ENCODE peak calls at places on chromosomes 3 and 15, in nine cellular contexts. V is NCI-H1105 treated with DMSO at 0.1 percent for 48 hours; R is activated T-cell treated with anti-CD3 and anti-CD28 coated beads for 1 hour; H is AG08395; C is skeletal muscle cell; L is hypothalamus; E is activated CD4-positive, alpha-beta T cell treated with anti-CD3 and anti-CD28 coated beads for 48 hours; D is activated T-helper 1 cell treated with Interleukin-2 at 50 U/mL for 16 hours; K is C1 segment of cervical spinal cord. T is an unnamed sample.

GRCh38 chr15:76994971-76995945 is at the start of gene PSTPIP1:
- DNase-seq in V (no peak), R (peak; percentile 50), H (peak; percentile 55), C (no peak), L (peak; percentile 33), E (peak; percentile 79), D (peak; percentile 70), K (peak; percentile 33), T (peak; percentile 71)

GRCh38 chr15:99956820-99957641 is 223.8 kb upstream of the LYSMD4 start:
- DNase-seq in V (no peak), R (no peak), H (no peak), C (no peak), L (no peak), E (no peak), D (no peak), K (no peak), T (no peak)

GRCh38 chr3:158347966-158348365 is 223.0 kb upstream of the MLF1 start:
- DNase-seq in V (no peak), R (no peak), H (peak; percentile 35), C (no peak), L (no peak), E (no peak), D (no peak), K (no peak), T (no peak)

GRCh38 chr15:63554337-63554927 is 42.8 kb upstream of the FBXL22 start:
- DNase-seq in V (no peak), R (no peak), H (no peak), C (no peak), L (no peak), E (no peak), D (no peak), K (no peak), T (no peak)

GRCh38 chr3:182969853-182970252 is 10.5 kb downstream of the DCUN1D1 start:
- DNase-seq in V (no peak), R (no peak), H (no peak), C (no peak), L (no peak), E (no peak), D (no peak), K (no peak), T (no peak)

GRCh38 chr3:60599586-60599985 is 651.7 kb downstream of the FHIT start:
- DNase-seq in V (no peak), R (no peak), H (no peak), C (no peak), L (no peak), E (no peak), D (no peak), K (no peak), T (no peak)

GRCh38 chr3:2645001-2645400 is 465.2 kb downstream of the IL5RA start:
- DNase-seq in V (no peak), R (no peak), H (no peak), C (no peak), L (no peak), E (no peak), D (no peak), K (no peak), T (no peak)

GRCh38 chr3:55690746-55691540 is 203.8 kb upstream of the WNT5A start:
- DNase-seq in V (no peak), R (no peak), H (no peak), C (no peak), L (no peak), E (no peak), D (no peak), K (no peak), T (no peak)

GRCh38 chr3:185717627-185718330 is 107.1 kb downstream of the IGF2BP2 start:
- DNase-seq in V (no peak), R (no peak), H (no peak), C (no peak), L (no peak), E (no peak), D (no peak), K (peak; percentile 29), T (no peak)

GRCh38 chr15:70480196-70480856 is 283.0 kb downstream of the UACA start:
- DNase-seq in V (no peak), R (peak; percentile 32), H (no peak), C (no peak), L (no peak), E (peak; percentile 79), D (peak; percentile 38), K (no peak), T (no peak)

GRCh38 chr3:28905798-28906197 is 375.1 kb upstream of the RBMS3 start:
- DNase-seq in V (no peak), R (no peak), H (no peak), C (no peak), L (no peak), E (no peak), D (no peak), K (no peak), T (no peak)

GRCh38 chr3:173653781-173654180 is 256.2 kb downstream of the NLGN1 start:
- DNase-seq in V (no peak), R (no peak), H (no peak), C (no peak), L (no peak), E (no peak), D (no peak), K (no peak), T (no peak)

GRCh38 chr3:184596886-184597575 is 35.4 kb downstream of the EPHB3 start:
- DNase-seq in V (no peak), R (no peak), H (no peak), C (no peak), L (no peak), E (no peak), D (no peak), K (no peak), T (no peak)

GRCh38 chr3:37773925-37774324 is 87.8 kb upstream of the CTDSPL start:
- DNase-seq in V (no peak), R (no peak), H (no peak), C (no peak), L (no peak), E (no peak), D (no peak), K (no peak), T (no peak)

GRCh38 chr15:34084086-34084485 is 17.6 kb downstream of the EMC7 start:
- DNase-seq in V (no peak), R (no peak), H (peak; percentile 86), C (no peak), L (peak; percentile 35), E (no peak), D (no peak), K (no peak), T (no peak)

GRCh38 chr3:147669076-147669475 is 259.9 kb downstream of the ZIC1 start:
- DNase-seq in V (no peak), R (no peak), H (no peak), C (no peak), L (no peak), E (no peak), D (no peak), K (no peak), T (no peak)

T was measured in globus pallidus.